ENCODE peak calls at places on chromosomes 3 and 15, in six cellular contexts. F is astrocyte of the spinal cord, N is body of pancreas, V is astrocyte, O is esophagus muscularis mucosa, M is fibroblast of lung. H is an unnamed sample.

GRCh38 chr3:194200422-194201060 is 64.6 kb downstream of the HES1 start:
- DNase-seq in F (no peak), N (no peak), V (no peak), O (no peak), M (no peak), H (no peak)

GRCh38 chr3:45841701-45842491 is at the start of gene LZTFL1:
- DNase-seq in F (peak), N (peak), V (peak), O (peak), M (peak), H (peak)

GRCh38 chr15:52532427-52532826 is 3.7 kb upstream of the MYO5A start:
- DNase-seq in F (no peak), N (no peak), V (no peak), O (peak), M (no peak), H (no peak)

GRCh38 chr3:30613135-30613825 is 6.9 kb downstream of the TGFBR2 start:
- DNase-seq in F (no peak), N (no peak), V (no peak), O (no peak), M (peak), H (no peak)

GRCh38 chr3:132486086-132486485 is 68.8 kb downstream of the DNAJC13 start:
- DNase-seq in F (no peak), N (no peak), V (no peak), O (no peak), M (peak), H (peak)

GRCh38 chr3:142118911-142119310 is 30.4 kb downstream of the TFDP2 start:
- DNase-seq in F (no peak), N (no peak), V (no peak), O (no peak), M (peak), H (no peak)

GRCh38 chr3:185995352-185995751 is 57.5 kb upstream of the TRA2B start:
- DNase-seq in F (peak), N (no peak), V (peak), O (no peak), M (peak), H (no peak)

GRCh38 chr15:64004582-64004981 is 41.7 kb downstream of the DAPK2 start:
- DNase-seq in F (no peak), N (peak), V (no peak), O (no peak), M (peak), H (no peak)

GRCh38 chr15:79923068-79923514 is 26.3 kb upstream of the MTHFS start:
- DNase-seq in F (peak), N (peak), V (peak), O (no peak), M (peak), H (no peak)

GRCh38 chr15:77808077-77808476 is 175.4 kb upstream of the LINGO1 start:
- DNase-seq in F (no peak), N (no peak), V (no peak), O (no peak), M (no peak), H (no peak)

GRCh38 chr3:48086736-48087470 is 70.7 kb upstream of the MAP4 start:
- DNase-seq in F (peak), N (no peak), V (peak), O (no peak), M (peak), H (no peak)

GRCh38 chr3:170585008-170585936 is 603 bp downstream of the SLC7A14 start:
- DNase-seq in F (no peak), N (no peak), V (no peak), O (no peak), M (no peak), H (no peak)

GRCh38 chr3:175338775-175339535 is 479.8 kb downstream of the NAALADL2 start:
- DNase-seq in F (peak), N (no peak), V (peak), O (no peak), M (peak), H (peak)

GRCh38 chr3:23751485-23751811 is 54.3 kb upstream of the UBE2E1 start:
- DNase-seq in F (peak), N (no peak), V (peak), O (no peak), M (no peak), H (no peak)

GRCh38 chr3:192929146-192929545 is 11.5 kb upstream of the MB21D2 start:
- DNase-seq in F (no peak), N (no peak), V (peak), O (no peak), M (no peak), H (no peak)

GRCh38 chr3:134666466-134666865 is 15.6 kb upstream of the KY start:
- DNase-seq in F (peak), N (no peak), V (no peak), O (no peak), M (no peak), H (no peak)

GRCh38 chr3:165884518-165884917 is 47.3 kb upstream of the BCHE start:
- DNase-seq in F (no peak), N (no peak), V (no peak), O (no peak), M (peak), H (no peak)

GRCh38 chr3:45775571-45776290 is 20.6 kb downstream of the SLC6A20 start:
- DNase-seq in F (no peak), N (no peak), V (no peak), O (no peak), M (no peak), H (no peak)

GRCh38 chr3:125349556-125350165 is 25.5 kb downstream of the ZNF148 start:
- DNase-seq in F (peak), N (no peak), V (no peak), O (no peak), M (peak), H (no peak)

GRCh38 chr3:128607710-128608048 is 42.9 kb downstream of the RPN1 start:
- DNase-seq in F (no peak), N (no peak), V (no peak), O (no peak), M (no peak), H (no peak)

GRCh38 chr3:11306815-11307589 is 34.8 kb downstream of the ATG7 start:
- DNase-seq in F (peak), N (no peak), V (peak), O (no peak), M (no peak), H (no peak)

GRCh38 chr3:56323986-56324420 is 144.3 kb downstream of the ERC2 start:
- DNase-seq in F (peak), N (no peak), V (peak), O (peak), M (peak), H (peak)

GRCh38 chr15:49468440-49468839 is 45.4 kb downstream of the FGF7 start:
- DNase-seq in F (peak), N (no peak), V (no peak), O (no peak), M (peak), H (no peak)

GRCh38 chr15:45449878-45450277 is 71.5 kb upstream of the GATM start:
- DNase-seq in F (no peak), N (peak), V (no peak), O (no peak), M (no peak), H (no peak)

GRCh38 chr3:126577256-126577655 is 18.5 kb upstream of the C3orf22 start:
- DNase-seq in F (no peak), N (no peak), V (no peak), O (no peak), M (no peak), H (no peak)

GRCh38 chr3:142279965-142280590 is 54.7 kb upstream of the GK5 start:
- DNase-seq in F (peak), N (peak), V (peak), O (no peak), M (peak), H (peak)

GRCh38 chr3:94414412-94414811 is 351.6 kb downstream of the NSUN3 start:
- DNase-seq in F (no peak), N (no peak), V (no peak), O (no peak), M (no peak), H (no peak)

GRCh38 chr3:196288141-196288460 is 575 bp upstream of the PCYT1A start:
- DNase-seq in F (no peak), N (no peak), V (no peak), O (no peak), M (peak), H (no peak)

GRCh38 chr3:125231895-125232294 is 19.3 kb upstream of the SLC12A8 start:
- DNase-seq in F (peak), N (no peak), V (peak), O (no peak), M (peak), H (no peak)

GRCh38 chr15:39717134-39717533 is 65.5 kb downstream of the FSIP1 start:
- DNase-seq in F (no peak), N (no peak), V (no peak), O (no peak), M (no peak), H (no peak)

GRCh38 chr15:51172190-51172589 is 77.5 kb upstream of the TNFAIP8L3 start:
- DNase-seq in F (no peak), N (no peak), V (peak), O (no peak), M (peak), H (no peak)

GRCh38 chr3:34683851-34684250 is 885.4 kb downstream of the PDCD6IP start:
- DNase-seq in F (peak), N (peak), V (peak), O (no peak), M (peak), H (peak)

GRCh38 chr3:134237454-134238145 is 13.1 kb downstream of the RYK start:
- DNase-seq in F (no peak), N (no peak), V (no peak), O (no peak), M (no peak), H (no peak)

GRCh38 chr3:186044427-186044826 is 64.5 kb downstream of the ETV5 start:
- DNase-seq in F (no peak), N (peak), V (no peak), O (peak), M (no peak), H (no peak)

GRCh38 chr3:197333901-197334639 is 35.7 kb upstream of the DLG1 start:
- DNase-seq in F (no peak), N (no peak), V (peak), O (peak), M (no peak), H (no peak)

GRCh38 chr3:101500208-101500607 is 12.8 kb downstream of the SENP7 start:
- DNase-seq in F (no peak), N (no peak), V (no peak), O (no peak), M (no peak), H (no peak)

GRCh38 chr3:56914646-56915045 is 112.9 kb upstream of the ARHGEF3 start:
- DNase-seq in F (no peak), N (no peak), V (no peak), O (no peak), M (no peak), H (no peak)

GRCh38 chr3:5796541-5796940 is 609.0 kb downstream of the EDEM1 start:
- DNase-seq in F (no peak), N (no peak), V (no peak), O (no peak), M (no peak), H (no peak)

GRCh38 chr3:55984631-55985030 is 483.6 kb downstream of the ERC2 start:
- DNase-seq in F (no peak), N (no peak), V (no peak), O (no peak), M (no peak), H (no peak)

GRCh38 chr3:62577153-62577552 is 203.8 kb upstream of the FEZF2 start:
- DNase-seq in F (no peak), N (no peak), V (no peak), O (peak), M (peak), H (no peak)
- TF ChIP-seq CTCF in F (no peak), N (no peak), V (no peak), O (no peak), M (no peak), H (no peak)

DNA sequence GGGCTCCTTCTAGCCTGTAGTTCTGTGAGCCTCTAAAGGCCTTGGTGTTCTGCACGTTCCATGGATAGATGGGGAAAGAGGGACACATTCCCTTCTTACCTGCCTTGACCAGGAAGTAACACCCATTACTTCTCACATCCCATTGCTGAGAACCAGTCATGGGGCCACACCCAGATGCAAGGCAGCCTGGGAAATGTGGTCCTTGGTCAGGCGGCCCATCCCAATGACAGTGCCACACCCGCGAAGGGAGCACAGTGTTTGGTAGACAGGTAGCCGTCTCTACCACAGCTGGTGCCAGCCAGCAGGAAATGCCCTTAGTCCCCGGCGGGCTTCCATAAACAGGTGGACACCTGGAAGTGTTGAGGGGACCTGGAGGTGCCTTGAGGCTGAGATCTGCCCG is 23.2 kb upstream of the LCTL start:
- DNase-seq in F (no peak), N (no peak), V (no peak), O (no peak), M (no peak), H (no peak)
- TF ChIP-seq CTCF in F (no peak), N (no peak), V (no peak), O (no peak), M (no peak), H (no peak)

DNA sequence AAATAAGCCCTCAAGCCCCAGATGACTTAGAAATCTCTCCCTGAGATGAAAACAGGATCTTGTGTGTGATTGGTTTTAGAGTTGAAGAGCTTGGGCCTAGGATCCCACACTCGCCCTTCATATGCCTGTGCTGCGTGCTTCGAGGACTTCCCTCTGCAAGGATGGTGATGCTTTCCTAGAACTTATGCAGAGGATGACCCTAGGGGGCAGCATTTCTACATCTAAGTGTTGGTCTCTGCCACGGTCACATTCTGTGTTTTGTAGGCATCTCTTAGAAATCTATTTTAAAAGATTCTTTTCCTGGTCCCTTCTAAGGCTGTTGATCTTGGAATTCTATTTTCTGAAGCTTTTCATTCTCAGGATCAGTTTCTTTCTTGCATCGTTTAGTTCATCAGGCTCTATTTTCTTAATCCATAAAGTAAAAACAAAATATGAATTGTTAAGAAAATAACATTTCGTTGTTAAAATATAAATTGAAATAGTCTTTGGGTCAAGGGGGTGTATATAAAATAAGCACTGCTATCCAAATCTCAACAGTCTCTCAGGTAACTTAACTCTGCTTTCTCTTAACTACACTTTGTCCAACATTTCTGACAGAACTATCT is 45.7 kb downstream of the WDR76 start:
- DNase-seq in F (peak), N (peak), V (peak), O (no peak), M (peak), H (peak)
- TF ChIP-seq CTCF in F (peak), N (peak), V (peak), O (peak), M (peak), H (peak)

GRCh38 chr3:182487621-182488020 is 305.7 kb upstream of the ATP11B start:
- DNase-seq in F (no peak), N (no peak), V (no peak), O (no peak), M (no peak), H (no peak)

GRCh38 chr3:182492536-182492935 is 300.8 kb upstream of the ATP11B start:
- DNase-seq in F (no peak), N (no peak), V (no peak), O (no peak), M (no peak), H (no peak)

GRCh38 chr3:182491571-182491970 is 301.7 kb upstream of the ATP11B start:
- DNase-seq in F (no peak), N (no peak), V (no peak), O (no peak), M (no peak), H (no peak)

GRCh38 chr3:182487048-182487447 is 306.3 kb upstream of the ATP11B start:
- DNase-seq in F (no peak), N (no peak), V (no peak), O (no peak), M (no peak), H (no peak)

DNA sequence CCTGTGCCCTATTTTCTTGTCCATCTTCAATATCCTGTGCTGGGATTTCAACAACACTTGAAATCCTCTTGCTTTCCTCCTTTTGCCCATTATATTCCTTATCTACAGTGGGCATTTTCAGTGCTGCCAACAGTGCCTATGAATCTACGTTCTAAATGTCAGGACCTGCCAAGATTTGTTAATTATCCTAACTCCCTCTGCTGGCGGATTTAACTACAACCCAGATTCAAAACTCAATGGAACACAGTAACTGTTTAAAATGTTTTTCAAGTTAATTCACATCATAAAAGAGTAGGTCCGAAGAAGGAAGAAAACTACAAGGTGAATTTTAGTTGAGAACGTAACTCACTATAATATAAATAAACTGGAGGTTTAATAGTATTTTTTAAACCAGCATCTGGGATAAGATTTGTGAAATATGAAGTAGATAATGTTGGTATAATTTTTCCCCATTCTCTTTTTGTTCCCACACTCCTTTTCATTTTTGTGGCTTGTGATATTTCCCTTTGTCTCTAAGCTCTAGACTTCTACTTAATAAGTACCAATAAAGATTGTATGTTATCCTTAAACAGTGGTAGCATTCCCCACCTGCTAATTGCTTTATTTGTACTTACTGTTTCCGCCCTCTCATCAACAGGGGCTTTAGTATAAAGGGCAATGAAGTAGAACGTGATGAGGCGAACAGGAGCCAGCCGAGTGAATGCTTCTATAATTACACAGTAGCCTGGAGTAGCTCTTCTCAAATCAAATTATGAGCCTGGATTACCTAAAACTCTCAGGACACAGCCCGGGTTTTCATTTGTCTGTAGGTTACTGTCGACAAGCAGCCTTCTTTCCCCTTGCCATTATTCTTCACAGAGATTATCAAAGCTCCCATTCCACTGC is 302.5 kb upstream of the ATP11B start:
- DNase-seq in F (peak), N (no peak), V (peak), O (no peak), M (peak), H (no peak)
- TF ChIP-seq CTCF in F (peak), N (peak), V (peak), O (peak), M (no peak), H (no peak)